ENCODE peak calls at places on chromosome 19, in five cellular contexts. U is ovary, A is MM.1S, N is tibial artery, D is HFFc6. L is an unnamed sample.
A peak's percentile ranks its signal among the peaks of the same experiment; 100 is the strongest.

GRCh38 chr19:34363094-34363493 is 1.9 kb upstream of the GPI start:
- DNase-seq in U (no peak), D (no peak), N (no peak), A (no peak), L (no peak)

GRCh38 chr19:51098366-51099069 is 9.7 kb downstream of the CTU1 start:
- DNase-seq in D (no peak), A (no peak), N (no peak), U (peak; percentile 43), L (no peak)

GRCh38 chr19:17549088-17549740 is 6.2 kb upstream of the COLGALT1 start:
- DNase-seq in A (no peak), N (no peak), U (no peak), D (no peak), L (no peak)

GRCh38 chr19:16559896-16560295 is 12.3 kb downstream of the SLC35E1 start:
- DNase-seq in N (no peak), U (no peak), D (no peak), A (no peak), L (no peak)

GRCh38 chr19:52602931-52603330 is 32.8 kb downstream of the ZNF701 start:
- DNase-seq in A (no peak), D (no peak), U (no peak), N (no peak), L (no peak)

GRCh38 chr19:57099199-57099661 is 20.6 kb upstream of the USP29 start:
- DNase-seq in D (peak; percentile 56), N (peak; percentile 66), A (peak; percentile 14), U (peak; percentile 80), L (peak; percentile 67)

GRCh38 chr19:55304279-55304978 is 20.6 kb downstream of the BRSK1 start:
- DNase-seq in N (no peak), D (no peak), U (no peak), A (no peak), L (peak; percentile 61)

GRCh38 chr19:42114412-42114811 is 17.8 kb downstream of the POU2F2 start:
- DNase-seq in D (no peak), A (peak; percentile 79), U (no peak), N (no peak), L (peak; percentile 81)

GRCh38 chr19:32603961-32604360 is 23.0 kb downstream of the PDCD5 start:
- DNase-seq in D (no peak), A (no peak), U (no peak), N (peak; percentile 38), L (no peak)

GRCh38 chr19:11091343-11092153 is 2.3 kb downstream of the LDLR start:
- DNase-seq in A (no peak), D (peak; percentile 95), U (peak; percentile 58), N (peak; percentile 78), L (no peak)

GRCh38 chr19:39738809-39739208 is 980 bp upstream of the CLC start:
- DNase-seq in U (no peak), D (no peak), N (no peak), A (no peak), L (no peak)

GRCh38 chr19:34416021-34416545 is 11.9 kb downstream of the PDCD2L start:
- DNase-seq in U (no peak), N (peak; percentile 24), A (no peak), D (peak; percentile 11), L (no peak)

GRCh38 chr19:37227996-37228395 is 10.0 kb downstream of the ZNF383 start:
- DNase-seq in D (no peak), U (no peak), A (peak; percentile 15), N (no peak), L (no peak)

GRCh38 chr19:50994129-50994528 is 7.3 kb downstream of the KLK8 start:
- DNase-seq in A (no peak), D (no peak), N (no peak), U (no peak), L (no peak)

GRCh38 chr19:58570770-58571574 is 2.2 kb downstream of the MZF1 start:
- DNase-seq in A (no peak), D (no peak), N (peak; percentile 64), U (peak; percentile 20), L (no peak)

GRCh38 chr19:57560049-57560491 is 407 bp upstream of the ZNF550 start:
- DNase-seq in D (peak; percentile 81), U (no peak), N (no peak), A (no peak), L (no peak)

GRCh38 chr19:10858204-10858828 is 10.1 kb downstream of the C19orf38 start:
- DNase-seq in U (no peak), N (no peak), D (no peak), A (no peak), L (peak; percentile 45)

GRCh38 chr19:33132425-33132824 is 511 bp downstream of the WDR88 start:
- DNase-seq in A (no peak), N (no peak), U (no peak), D (no peak), L (peak; percentile 56)

GRCh38 chr19:15812059-15812722 is 3.3 kb downstream of the OR10H1 start:
- DNase-seq in N (no peak), A (no peak), U (no peak), D (no peak), L (no peak)

GRCh38 chr19:58518261-58519086 is 1.1 kb downstream of the ZBTB45 start:
- DNase-seq in U (no peak), A (no peak), D (no peak), N (no peak), L (no peak)

GRCh38 chr19:17627921-17628320 is 60.2 kb downstream of the UNC13A start:
- DNase-seq in D (no peak), U (no peak), N (no peak), A (no peak), L (no peak)

GRCh38 chr19:45016388-45017314 is 15.4 kb downstream of the RELB start:
- DNase-seq in D (peak; percentile 83), A (peak; percentile 99), N (peak; percentile 73), U (no peak), L (peak; percentile 90)

GRCh38 chr19:45809643-45810159 is 5.4 kb downstream of the RSPH6A start:
- DNase-seq in U (no peak), D (peak; percentile 60), A (peak; percentile 82), N (no peak), L (no peak)

GRCh38 chr19:18023596-18024212 is 15.7 kb downstream of the ARRDC2 start:
- DNase-seq in A (no peak), D (no peak), U (no peak), N (peak; percentile 94), L (no peak)

GRCh38 chr19:16013181-16013850 is 63.0 kb upstream of the TPM4 start:
- DNase-seq in N (peak; percentile 34), A (no peak), U (no peak), D (no peak), L (no peak)

GRCh38 chr19:50772408-50773311 is 2.4 kb downstream of the GPR32 start:
- DNase-seq in N (no peak), A (peak; percentile 29), U (no peak), D (no peak), L (peak; percentile 75)

GRCh38 chr19:54390942-54391577 is 24.2 kb upstream of the TTYH1 start:
- DNase-seq in U (peak; percentile 16), D (peak; percentile 26), A (peak; percentile 64), N (no peak), L (peak; percentile 64)

GRCh38 chr19:35619290-35619923 is 6.9 kb downstream of the HAUS5 start:
- DNase-seq in A (no peak), D (no peak), N (no peak), U (no peak), L (no peak)

GRCh38 chr19:14394167-14394566 is 12.9 kb downstream of the ADGRE5 start:
- DNase-seq in U (no peak), N (no peak), D (no peak), A (no peak), L (no peak)

GRCh38 chr19:2624537-2625091 is 77.9 kb downstream of the GNG7 start:
- DNase-seq in U (no peak), D (no peak), A (no peak), N (no peak), L (no peak)

GRCh38 chr19:37078717-37079032 is 442 bp downstream of the ZNF420 start:
- DNase-seq in U (no peak), D (no peak), N (no peak), A (no peak), L (no peak)

GRCh38 chr19:33273881-33274662 is 28.3 kb downstream of the CEBPA start:
- DNase-seq in U (peak; percentile 30), D (peak; percentile 68), N (no peak), A (no peak), L (no peak)

GRCh38 chr19:51398096-51398704 is 7.8 kb upstream of the C19orf84 start:
- DNase-seq in U (no peak), N (no peak), A (no peak), D (peak; percentile 50), L (no peak)

GRCh38 chr19:55545443-55545842 is at the start of gene SBK3:
- DNase-seq in A (no peak), U (no peak), D (no peak), N (no peak), L (no peak)

GRCh38 chr19:35560271-35560670 is 3.2 kb downstream of the ATP4A start:
- DNase-seq in U (no peak), A (no peak), N (no peak), D (no peak), L (no peak)

GRCh38 chr19:37817180-37817911 is 38.0 kb upstream of the ZNF573 start:
- DNase-seq in U (peak; percentile 86), D (no peak), A (no peak), N (peak; percentile 89), L (no peak)

GRCh38 chr19:41223431-41224234 is 4.6 kb downstream of the AXL start:
- DNase-seq in A (no peak), D (peak; percentile 85), U (peak; percentile 24), N (peak; percentile 82), L (no peak)

GRCh38 chr19:46144756-46145155 is 3.3 kb upstream of the IGFL2 start:
- DNase-seq in U (no peak), N (no peak), A (no peak), D (no peak), L (no peak)

GRCh38 chr19:49342291-49342721 is 7.1 kb downstream of the CD37 start:
- DNase-seq in U (no peak), N (peak; percentile 61), A (no peak), D (no peak), L (no peak)
- TF ChIP-seq CTCF in U (no peak), N (no peak), A (no peak), D (no peak), L (no peak)

GRCh38 chr19:7751157-7751783 is 3.9 kb upstream of the CD209 start:
- DNase-seq in U (no peak), D (no peak), A (no peak), N (peak; percentile 10), L (no peak)

GRCh38 chr19:7746903-7747884 is at the start of gene CD209:
- DNase-seq in U (no peak), D (no peak), N (no peak), A (no peak), L (no peak)

GRCh38 chr19:7748171-7748570 is 837 bp upstream of the CD209 start:
- DNase-seq in U (no peak), A (no peak), D (no peak), N (no peak), L (no peak)

GRCh38 chr19:7744871-7745270 is 2.5 kb downstream of the CD209 start:
- DNase-seq in U (no peak), N (no peak), D (no peak), A (no peak), L (no peak)

GRCh38 chr19:7748756-7749155 is 1.4 kb upstream of the CD209 start:
- DNase-seq in A (no peak), D (peak; percentile 13), N (no peak), U (no peak), L (no peak)
- TF ChIP-seq CTCF in A (peak; percentile 24), D (peak; percentile 29), N (no peak), U (no peak), L (no peak)

GRCh38 chr19:7018828-7019227 is 2.4 kb downstream of the MBD3L2B start:
- DNase-seq in A (no peak), N (no peak), U (no peak), D (no peak), L (no peak)
- TF ChIP-seq CTCF in A (no peak), N (no peak), U (no peak), D (no peak), L (no peak)

GRCh38 chr19:30664358-30665058 is 292.3 kb downstream of the ZNF536 start:
- DNase-seq in U (no peak), A (no peak), N (no peak), D (no peak), L (no peak)
- TF ChIP-seq CTCF in U (no peak), A (peak; percentile 21), N (no peak), D (peak; percentile 70), L (no peak)